ENCODE peak calls at places on chromosome 2, in five cellular contexts. K is CD8-positive, alpha-beta memory T cell; S is GM20000; R is activated CD4-positive, alpha-beta T cell treated with anti-CD3 and anti-CD28 coated beads, Interleukin-2, amount 50 U/mL, for 1 hour; X is endodermal cell. C is an unnamed sample.

GRCh38 chr2:228689049-228689448 is 507.6 kb upstream of the SPHKAP start:
- DNase-seq in K (no peak), S (no peak), R (no peak), X (peak), C (peak)

GRCh38 chr2:114688241-114688640 is 245.8 kb downstream of the DPP10 start:
- DNase-seq in K (no peak), S (no peak), R (no peak), X (no peak), C (no peak)

GRCh38 chr2:106011993-106012392 is 182.1 kb downstream of the UXS1 start:
- DNase-seq in K (no peak), S (no peak), R (no peak), X (no peak), C (no peak)

GRCh38 chr2:24262571-24262970 is 87.7 kb downstream of the FAM228A start:
- DNase-seq in K (no peak), S (no peak), R (no peak), X (no peak), C (no peak)

GRCh38 chr2:15311201-15311882 is 249.8 kb downstream of the NBAS start:
- DNase-seq in K (no peak), S (peak), R (no peak), X (no peak), C (no peak)

GRCh38 chr2:129771606-129772598 is 207.6 kb upstream of the RAB6C start:
- DNase-seq in K (no peak), S (no peak), R (no peak), X (no peak), C (no peak)

GRCh38 chr2:193517615-193518014 is 1322.9 kb upstream of the TMEFF2 start:
- DNase-seq in K (no peak), S (no peak), R (no peak), X (no peak), C (peak)

GRCh38 chr2:15648593-15649525 is 57.2 kb downstream of the DDX1 start:
- DNase-seq in K (no peak), S (no peak), R (no peak), X (no peak), C (no peak)

GRCh38 chr2:200174433-200175216 is 131.9 kb upstream of the SPATS2L start:
- DNase-seq in K (no peak), S (no peak), R (no peak), X (no peak), C (no peak)

GRCh38 chr2:215436705-215437570 is 1.1 kb upstream of the FN1 start:
- DNase-seq in K (no peak), S (peak), R (no peak), X (peak), C (no peak)

GRCh38 chr2:58063641-58064040 is 17.0 kb downstream of the VRK2 start:
- DNase-seq in K (no peak), S (no peak), R (no peak), X (no peak), C (no peak)

GRCh38 chr2:113784823-113785744 is 28.6 kb upstream of the SLC35F5 start:
- DNase-seq in K (no peak), S (no peak), R (no peak), X (no peak), C (no peak)

GRCh38 chr2:241103176-241103595 is 1.1 kb upstream of the MTERF4 start:
- DNase-seq in K (no peak), S (no peak), R (no peak), X (peak), C (no peak)

GRCh38 chr2:159879061-159879604 is 81.1 kb upstream of the CD302 start:
- DNase-seq in K (no peak), S (peak), R (no peak), X (no peak), C (no peak)

GRCh38 chr2:37564356-37564755 is 107.1 kb downstream of the CDC42EP3 start:
- DNase-seq in K (no peak), S (no peak), R (no peak), X (no peak), C (no peak)

GRCh38 chr2:157258520-157259326 is 1.2 kb downstream of the GALNT5 start:
- DNase-seq in K (no peak), S (no peak), R (no peak), X (peak), C (no peak)

GRCh38 chr2:79940366-79940765 is 364.2 kb downstream of the LRRTM1 start:
- DNase-seq in K (no peak), S (no peak), R (no peak), X (no peak), C (no peak)

GRCh38 chr2:235903803-235904637 is 264.2 kb downstream of the GBX2 start:
- DNase-seq in K (no peak), S (no peak), R (no peak), X (peak), C (no peak)

GRCh38 chr2:239311132-239312040 is 89.4 kb downstream of the HDAC4 start:
- DNase-seq in K (no peak), S (no peak), R (no peak), X (peak), C (no peak)

GRCh38 chr2:87996570-87996969 is 19.8 kb downstream of the RNU2-63P start:
- DNase-seq in K (no peak), S (no peak), R (no peak), X (no peak), C (no peak)

GRCh38 chr2:147777408-147777807 is 67.4 kb upstream of the ACVR2A start:
- DNase-seq in K (no peak), S (no peak), R (no peak), X (no peak), C (no peak)

GRCh38 chr2:190183535-190183934 is 121.0 kb upstream of the MSTN start:
- DNase-seq in K (no peak), S (no peak), R (no peak), X (no peak), C (no peak)

GRCh38 chr2:182817558-182817957 is 48.9 kb downstream of the FRZB start:
- DNase-seq in K (no peak), S (no peak), R (no peak), X (no peak), C (no peak)

GRCh38 chr2:227365833-227366232 is 13.3 kb downstream of the TM4SF20 start:
- DNase-seq in K (no peak), S (no peak), R (no peak), X (no peak), C (no peak)

GRCh38 chr2:112010751-112011150 is 44.3 kb upstream of the TMEM87B start:
- DNase-seq in K (no peak), S (no peak), R (no peak), X (no peak), C (no peak)

GRCh38 chr2:146940016-146940685 is 904.7 kb upstream of the ACVR2A start:
- DNase-seq in K (no peak), S (no peak), R (no peak), X (no peak), C (no peak)

GRCh38 chr2:209305026-209305425 is 118.8 kb upstream of the MAP2 start:
- DNase-seq in K (no peak), S (no peak), R (no peak), X (no peak), C (no peak)

GRCh38 chr2:11357428-11357972 is 13.1 kb upstream of the ROCK2 start:
- DNase-seq in K (no peak), S (no peak), R (no peak), X (no peak), C (no peak)

GRCh38 chr2:232800166-232800565 is 23.8 kb upstream of the KCNJ13 start:
- DNase-seq in K (no peak), S (no peak), R (no peak), X (no peak), C (no peak)

GRCh38 chr2:118913131-118913804 is 28.7 kb upstream of the MARCO start:
- DNase-seq in K (no peak), S (no peak), R (no peak), X (no peak), C (no peak)

GRCh38 chr2:71536311-71536710 is 83.0 kb downstream of the DYSF start:
- DNase-seq in K (no peak), S (no peak), R (no peak), X (peak), C (no peak)

GRCh38 chr2:73202156-73203054 is at the start of gene NOTO:
- DNase-seq in K (no peak), S (no peak), R (no peak), X (peak), C (no peak)

GRCh38 chr2:101793277-101793969 is 95.9 kb downstream of the MAP4K4 start:
- DNase-seq in K (no peak), S (no peak), R (no peak), X (peak), C (no peak)

GRCh38 chr2:46737577-46737976 is 178.0 kb downstream of the MCFD2 start:
- DNase-seq in K (no peak), S (no peak), R (no peak), X (no peak), C (peak)

GRCh38 chr2:55856936-55857335 is 66.6 kb downstream of the EFEMP1 start:
- DNase-seq in K (no peak), S (no peak), R (no peak), X (no peak), C (peak)

GRCh38 chr2:197309369-197310231 is 980 bp downstream of the ANKRD44 start:
- DNase-seq in K (peak), S (peak), R (peak), X (peak), C (no peak)

GRCh38 chr2:26650713-26651457 is 9.7 kb upstream of the CIB4 start:
- DNase-seq in K (no peak), S (no peak), R (no peak), X (peak), C (no peak)

C was measured in A549.